ENCODE peak calls at places on chromosome 18, in seven cellular contexts. G, R, D, Q, I, P and J are unnamed samples.

GRCh38 chr18:29874519-29875098 is 1167.9 kb downstream of the DSC3 start:
- DNase-seq in G (no peak), R (peak), D (peak), Q (peak), I (peak), P (no peak), J (peak)

GRCh38 chr18:66599190-66599589 is 4.7 kb downstream of the CDH19 start:
- DNase-seq in G (no peak), R (no peak), D (no peak), Q (no peak), I (peak), P (no peak), J (no peak)

GRCh38 chr18:48790226-48790863 is 160.4 kb downstream of the SMAD7 start:
- DNase-seq in G (no peak), R (no peak), D (no peak), Q (peak), I (no peak), P (no peak), J (no peak)

GRCh38 chr18:63321291-63321690 is 1.7 kb upstream of the BCL2 start:
- DNase-seq in G (no peak), R (no peak), D (no peak), Q (no peak), I (no peak), P (no peak), J (no peak)

GRCh38 chr18:70433001-70433400 is 144.2 kb downstream of the SOCS6 start:
- DNase-seq in G (no peak), R (no peak), D (no peak), Q (no peak), I (peak), P (no peak), J (no peak)

GRCh38 chr18:26268454-26268853 is 42.2 kb downstream of the TAF4B start:
- DNase-seq in G (no peak), R (no peak), D (no peak), Q (no peak), I (no peak), P (no peak), J (no peak)

GRCh38 chr18:3447035-3447894 is 2.7 kb upstream of the TGIF1 start:
- DNase-seq in G (no peak), R (peak), D (peak), Q (no peak), I (no peak), P (no peak), J (no peak)

GRCh38 chr18:6022089-6022444 is 126.7 kb upstream of the TMEM200C start:
- DNase-seq in G (no peak), R (no peak), D (no peak), Q (no peak), I (no peak), P (no peak), J (no peak)

GRCh38 chr18:2656237-2657042 is 914 bp downstream of the SMCHD1 start:
- DNase-seq in G (no peak), R (peak), D (peak), Q (no peak), I (peak), P (no peak), J (peak)

GRCh38 chr18:48674198-48674721 is 135.4 kb downstream of the CTIF start:
- DNase-seq in G (no peak), R (no peak), D (no peak), Q (no peak), I (peak), P (no peak), J (no peak)

GRCh38 chr18:76376668-76377358 is 118.2 kb downstream of the ZNF516 start:
- DNase-seq in G (no peak), R (no peak), D (peak), Q (no peak), I (no peak), P (no peak), J (no peak)

GRCh38 chr18:64409511-64409910 is 260.6 kb upstream of the LINC00305 start:
- DNase-seq in G (no peak), R (no peak), D (no peak), Q (no peak), I (no peak), P (no peak), J (peak)

GRCh38 chr18:51164327-51165290 is 32.9 kb downstream of the MEX3C start:
- DNase-seq in G (no peak), R (no peak), D (no peak), Q (no peak), I (no peak), P (no peak), J (no peak)

GRCh38 chr18:72762505-72763122 is 105.2 kb downstream of the NETO1 start:
- DNase-seq in G (no peak), R (peak), D (peak), Q (peak), I (peak), P (peak), J (no peak)

GRCh38 chr18:48105317-48105716 is 174.9 kb upstream of the SMAD2 start:
- DNase-seq in G (no peak), R (no peak), D (no peak), Q (no peak), I (no peak), P (no peak), J (no peak)

GRCh38 chr18:77197073-77197472 is 52.6 kb upstream of the GALR1 start:
- DNase-seq in G (no peak), R (no peak), D (peak), Q (peak), I (no peak), P (no peak), J (no peak)

GRCh38 chr18:50662177-50662576 is 102.3 kb downstream of the MAPK4 start:
- DNase-seq in G (no peak), R (peak), D (peak), Q (peak), I (peak), P (no peak), J (no peak)

GRCh38 chr18:69958422-69958821 is 10.7 kb upstream of the CD226 start:
- DNase-seq in G (no peak), R (no peak), D (no peak), Q (no peak), I (no peak), P (no peak), J (no peak)

GRCh38 chr18:45839415-45840395 is 14.2 kb downstream of the SIGLEC15 start:
- DNase-seq in G (no peak), R (peak), D (no peak), Q (peak), I (peak), P (no peak), J (peak)

GRCh38 chr18:10834128-10834815 is 308.4 kb downstream of the NAPG start:
- DNase-seq in G (no peak), R (no peak), D (no peak), Q (no peak), I (no peak), P (no peak), J (no peak)

GRCh38 chr18:14976736-14977430 is 228.9 kb downstream of the ANKRD30B start:
- DNase-seq in G (no peak), R (no peak), D (no peak), Q (no peak), I (no peak), P (no peak), J (peak)

GRCh38 chr18:11518788-11519685 is 90.4 kb upstream of the SLC35G4 start:
- DNase-seq in G (peak), R (peak), D (peak), Q (peak), I (peak), P (no peak), J (peak)

GRCh38 chr18:58572181-58572580 is 56.7 kb downstream of the ALPK2 start:
- DNase-seq in G (no peak), R (no peak), D (no peak), Q (no peak), I (no peak), P (no peak), J (no peak)

GRCh38 chr18:80070825-80071224 is 36.6 kb downstream of the RBFA start:
- DNase-seq in G (no peak), R (no peak), D (no peak), Q (no peak), I (no peak), P (no peak), J (no peak)
- TF ChIP-seq JUND in G (no peak), R (no peak), D (no peak), Q (no peak), I (no peak), P (no peak), J (no peak)

GRCh38 chr18:9826666-9827065 is 59.1 kb upstream of the TXNDC2 start:
- DNase-seq in G (no peak), R (no peak), D (no peak), Q (no peak), I (no peak), P (no peak), J (no peak)

GRCh38 chr18:9824862-9825479 is 60.8 kb upstream of the TXNDC2 start:
- DNase-seq in G (no peak), R (no peak), D (no peak), Q (no peak), I (no peak), P (no peak), J (no peak)

GRCh38 chr18:9824474-9824832 is 61.3 kb upstream of the TXNDC2 start:
- DNase-seq in G (no peak), R (no peak), D (no peak), Q (no peak), I (no peak), P (no peak), J (no peak)

GRCh38 chr18:9823805-9824473 is 61.8 kb upstream of the TXNDC2 start:
- DNase-seq in G (no peak), R (no peak), D (no peak), Q (no peak), I (no peak), P (no peak), J (no peak)

GRCh38 chr18:9825571-9826073 is 60.2 kb upstream of the TXNDC2 start:
- DNase-seq in G (no peak), R (no peak), D (no peak), Q (peak), I (peak), P (no peak), J (peak)
- TF ChIP-seq JUND in G (no peak), R (peak), D (peak), Q (no peak), I (no peak), P (no peak), J (peak)

GRCh38 chr18:35971661-35972196 is 750 bp upstream of the RMP24 start:
- DNase-seq in G (no peak), R (no peak), D (no peak), Q (no peak), I (peak), P (no peak), J (no peak)
- TF ChIP-seq JUND in G (no peak), R (no peak), D (no peak), Q (no peak), I (no peak), P (no peak), J (no peak)

GRCh38 chr18:28136071-28136470 is 40.9 kb downstream of the CDH2 start:
- DNase-seq in G (no peak), R (no peak), D (no peak), Q (no peak), I (no peak), P (no peak), J (no peak)
- TF ChIP-seq JUND in G (no peak), R (no peak), D (no peak), Q (no peak), I (no peak), P (no peak), J (no peak)